ENCODE peak calls at places on chromosomes 5 and 9, in four cellular contexts. One of them, this sample, is unnamed.

GRCh38 chr5:138169124-138169523 is 9.3 kb downstream of the BRD8 start:
- DNase-seq in GM12878: no peak
- DNase-seq in HepG2: no peak
- DNase-seq in K562: no peak
- DNase-seq in this sample: no peak

GRCh38 chr5:99033014-99033931 is 104.5 kb upstream of the CHD1 start:
- DNase-seq in GM12878: no peak
- DNase-seq in HepG2: no peak
- DNase-seq in K562: no peak
- DNase-seq in this sample: no peak

GRCh38 chr5:100900142-100900795 is 2.8 kb downstream of the ST8SIA4 start:
- DNase-seq in GM12878: no peak
- DNase-seq in K562: no peak
- DNase-seq in HepG2: no peak
- DNase-seq in this sample: peak

GRCh38 chr5:64789457-64789856 is 20.7 kb downstream of the CWC27 start:
- DNase-seq in HepG2: no peak
- DNase-seq in K562: no peak
- DNase-seq in GM12878: no peak
- DNase-seq in this sample: no peak

GRCh38 chr5:119304439-119304838 is 51.4 kb upstream of the TNFAIP8 start:
- DNase-seq in GM12878: no peak
- DNase-seq in K562: no peak
- DNase-seq in HepG2: peak
- DNase-seq in this sample: no peak

GRCh38 chr5:139064613-139065012 is 133.6 kb downstream of the SIL1 start:
- DNase-seq in GM12878: no peak
- DNase-seq in K562: no peak
- DNase-seq in HepG2: peak
- DNase-seq in this sample: no peak

GRCh38 chr5:21823076-21823574 is 1030.0 kb downstream of the CDH12 start:
- DNase-seq in HepG2: no peak
- DNase-seq in GM12878: no peak
- DNase-seq in K562: no peak
- DNase-seq in this sample: no peak

GRCh38 chr5:82031220-82032119 is 59.6 kb downstream of the ATG10 start:
- DNase-seq in GM12878: no peak
- DNase-seq in HepG2: no peak
- DNase-seq in K562: no peak
- DNase-seq in this sample: peak

GRCh38 chr5:76622973-76623596 is at the start of gene F2RL2:
- DNase-seq in GM12878: no peak
- DNase-seq in HepG2: no peak
- DNase-seq in K562: peak
- DNase-seq in this sample: no peak

GRCh38 chr9:5582835-5583195 is 46.1 kb upstream of the RIC1 start:
- DNase-seq in HepG2: no peak
- DNase-seq in GM12878: peak
- DNase-seq in K562: no peak
- DNase-seq in this sample: no peak

GRCh38 chr9:130276121-130276520 is 10.6 kb downstream of the HMCN2 start:
- DNase-seq in GM12878: no peak
- DNase-seq in HepG2: no peak
- DNase-seq in K562: no peak
- DNase-seq in this sample: no peak

GRCh38 chr5:55187370-55187769 is 14.4 kb upstream of the CDC20B start:
- DNase-seq in GM12878: no peak
- DNase-seq in K562: no peak
- DNase-seq in HepG2: no peak
- DNase-seq in this sample: no peak

GRCh38 chr5:145697251-145698016 is 137.7 kb downstream of the PRELID2 start:
- DNase-seq in K562: peak
- DNase-seq in HepG2: peak
- DNase-seq in GM12878: no peak
- DNase-seq in this sample: peak

GRCh38 chr5:74056789-74057164 is 430.8 kb downstream of the ARHGEF28 start:
- DNase-seq in K562: no peak
- DNase-seq in HepG2: peak
- DNase-seq in GM12878: no peak
- DNase-seq in this sample: peak

GRCh38 chr5:84272776-84273516 is 111.7 kb downstream of the EDIL3 start:
- DNase-seq in K562: no peak
- DNase-seq in HepG2: no peak
- DNase-seq in GM12878: no peak
- DNase-seq in this sample: no peak

GRCh38 chr5:1368236-1368635 is 23.3 kb upstream of the CLPTM1L start:
- DNase-seq in K562: no peak
- DNase-seq in GM12878: no peak
- DNase-seq in HepG2: no peak
- DNase-seq in this sample: no peak

GRCh38 chr5:1368756-1369155 is 23.9 kb upstream of the CLPTM1L start:
- DNase-seq in GM12878: no peak
- DNase-seq in K562: no peak
- DNase-seq in HepG2: no peak
- DNase-seq in this sample: no peak

GRCh38 chr5:1366514-1366913 is 21.6 kb upstream of the CLPTM1L start:
- DNase-seq in HepG2: no peak
- DNase-seq in GM12878: peak
- DNase-seq in K562: no peak
- DNase-seq in this sample: no peak

GRCh38 chr5:1364211-1364610 is 19.3 kb upstream of the CLPTM1L start:
- DNase-seq in GM12878: no peak
- DNase-seq in K562: no peak
- DNase-seq in HepG2: no peak
- DNase-seq in this sample: no peak

DNA sequence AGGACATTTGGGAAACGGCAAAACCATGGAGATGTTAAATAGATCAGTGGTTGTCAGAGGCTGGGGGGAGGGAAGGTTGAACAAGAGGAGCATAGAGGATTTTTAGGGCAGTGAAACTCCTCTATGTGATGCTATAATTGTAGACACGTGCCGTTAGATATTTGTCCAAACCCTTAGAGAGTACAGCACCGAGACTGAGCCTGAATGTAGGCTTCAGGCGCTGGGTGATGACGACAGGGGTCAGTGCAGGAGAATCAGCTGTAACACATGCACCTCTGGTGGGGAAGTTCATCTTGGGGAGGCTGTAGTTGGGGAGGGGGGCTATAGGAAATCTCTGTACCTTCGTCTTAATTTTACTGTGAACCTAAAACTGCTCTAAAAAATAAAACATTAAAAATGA is 22.2 kb upstream of the CLPTM1L start:
- DNase-seq in HepG2: no peak
- DNase-seq in K562: peak
- DNase-seq in GM12878: no peak
- DNase-seq in this sample: no peak
- TF ChIP-seq CBFB in HepG2: no peak
- TF ChIP-seq CBFB in K562: no peak
- TF ChIP-seq CBFB in GM12878: no peak
- TF ChIP-seq CBFB in this sample: no peak

GRCh38 chr9:117412841-117413240 is 2.0 kb downstream of the ASTN2 start:
- DNase-seq in GM12878: no peak
- DNase-seq in K562: no peak
- DNase-seq in HepG2: no peak
- DNase-seq in this sample: no peak
- TF ChIP-seq ATF3 in GM12878: no peak
- TF ChIP-seq ATF3 in K562: no peak
- TF ChIP-seq ATF3 in HepG2: no peak
- TF ChIP-seq ATF3 in this sample: no peak

GRCh38 chr5:106258591-106259125 is 1412.1 kb downstream of the EFNA5 start:
- DNase-seq in GM12878: no peak
- DNase-seq in HepG2: no peak
- DNase-seq in K562: no peak
- DNase-seq in this sample: no peak
- TF ChIP-seq CBFB in GM12878: no peak
- TF ChIP-seq CBFB in HepG2: no peak
- TF ChIP-seq CBFB in K562: no peak
- TF ChIP-seq CBFB in this sample: no peak

GRCh38 chr5:6877986-6878828 is 165.0 kb downstream of the TENT4A start:
- DNase-seq in HepG2: no peak
- DNase-seq in K562: no peak
- DNase-seq in GM12878: no peak
- DNase-seq in this sample: no peak

GRCh38 chr5:6872441-6873160 is 159.4 kb downstream of the TENT4A start:
- DNase-seq in K562: no peak
- DNase-seq in GM12878: no peak
- DNase-seq in HepG2: peak
- DNase-seq in this sample: no peak

GRCh38 chr5:6869677-6870076 is 156.4 kb downstream of the TENT4A start:
- DNase-seq in K562: no peak
- DNase-seq in HepG2: no peak
- DNase-seq in GM12878: no peak
- DNase-seq in this sample: no peak

GRCh38 chr5:6873359-6873758 is 160.1 kb downstream of the TENT4A start:
- DNase-seq in K562: no peak
- DNase-seq in GM12878: no peak
- DNase-seq in HepG2: peak
- DNase-seq in this sample: no peak

DNA sequence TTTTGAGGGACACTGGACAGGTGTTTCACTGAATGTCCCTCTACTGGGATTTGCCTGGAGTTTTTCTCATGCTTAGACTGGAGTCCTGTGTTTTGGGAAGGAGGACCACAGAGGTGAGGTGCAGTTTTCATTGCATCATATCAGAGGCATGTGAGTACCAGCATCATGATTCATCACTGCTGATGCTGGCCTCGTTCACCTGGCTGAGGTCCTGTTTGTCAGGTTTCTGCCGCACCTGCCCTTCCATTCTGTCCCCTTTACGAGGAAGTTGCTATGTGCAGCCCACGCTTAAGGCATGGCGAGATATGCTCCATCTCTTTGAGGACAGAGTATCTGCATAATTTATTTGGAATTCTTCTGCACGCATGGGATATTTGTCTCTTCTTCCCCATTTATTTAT is 162.1 kb downstream of the TENT4A start:
- DNase-seq in GM12878: no peak
- DNase-seq in K562: no peak
- DNase-seq in HepG2: no peak
- DNase-seq in this sample: no peak
- TF ChIP-seq ATF3 in GM12878: no peak
- TF ChIP-seq ATF3 in K562: no peak
- TF ChIP-seq ATF3 in HepG2: no peak
- TF ChIP-seq ATF3 in this sample: no peak

GRCh38 chr9:110389148-110389783 is 51.6 kb upstream of the TXNDC8 start:
- DNase-seq in K562: no peak
- DNase-seq in HepG2: no peak
- DNase-seq in GM12878: no peak
- DNase-seq in this sample: no peak

GRCh38 chr9:110391826-110392485 is 54.3 kb upstream of the TXNDC8 start:
- DNase-seq in K562: no peak
- DNase-seq in GM12878: no peak
- DNase-seq in HepG2: no peak
- DNase-seq in this sample: no peak
- TF ChIP-seq CBFB in K562: no peak
- TF ChIP-seq CBFB in GM12878: no peak
- TF ChIP-seq CBFB in HepG2: no peak
- TF ChIP-seq CBFB in this sample: no peak

GRCh38 chr5:9544502-9545300 is 1.2 kb downstream of the SEMA5A start:
- DNase-seq in GM12878: no peak
- DNase-seq in HepG2: peak
- DNase-seq in K562: peak
- DNase-seq in this sample: peak

GRCh38 chr5:9546973-9547947 is 1.4 kb upstream of the SEMA5A start:
- DNase-seq in K562: no peak
- DNase-seq in GM12878: no peak
- DNase-seq in HepG2: no peak
- DNase-seq in this sample: peak

GRCh38 chr5:9544056-9544455 is 1.8 kb downstream of the SEMA5A start:
- DNase-seq in HepG2: no peak
- DNase-seq in K562: no peak
- DNase-seq in GM12878: no peak
- DNase-seq in this sample: no peak

GRCh38 chr5:9545959-9546851 is at the start of gene SEMA5A:
- DNase-seq in K562: peak
- DNase-seq in HepG2: no peak
- DNase-seq in GM12878: no peak
- DNase-seq in this sample: peak

DNA sequence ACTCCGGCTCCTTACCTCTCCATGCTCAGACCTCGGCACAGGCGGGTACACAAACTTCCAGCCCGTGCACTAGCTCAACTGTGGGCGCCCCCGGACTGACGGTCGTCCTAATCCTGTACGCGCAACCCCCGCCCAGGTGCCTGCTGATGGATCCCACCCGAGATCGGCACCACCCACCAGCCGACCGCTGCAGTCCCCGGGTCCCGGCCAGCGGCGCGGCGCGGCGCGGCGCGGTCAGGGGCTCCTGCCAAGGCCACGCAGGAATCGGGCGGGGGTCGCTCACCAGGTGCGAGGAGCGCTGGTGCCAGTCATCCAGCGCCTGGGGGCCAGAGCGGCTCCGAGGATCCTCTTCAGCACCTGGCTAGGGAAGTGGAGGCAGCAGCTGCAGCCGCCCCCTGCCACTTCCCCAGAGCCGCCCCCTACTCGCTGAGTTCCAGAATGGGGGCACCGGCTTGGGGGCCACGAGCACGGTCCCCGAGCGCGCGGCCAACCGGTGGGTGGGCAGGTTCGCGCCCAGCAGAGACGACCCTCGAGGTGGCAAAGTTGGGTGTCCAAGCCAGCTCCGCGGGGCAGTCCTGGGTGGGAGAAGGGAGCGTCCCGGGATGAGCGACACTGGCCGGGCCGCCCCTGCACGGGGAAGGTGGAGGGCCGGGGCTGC is 445 bp downstream of the SEMA5A start:
- DNase-seq in GM12878: no peak
- DNase-seq in HepG2: no peak
- DNase-seq in K562: no peak
- DNase-seq in this sample: peak
- TF ChIP-seq ATF3 in GM12878: no peak
- TF ChIP-seq ATF3 in HepG2: no peak
- TF ChIP-seq ATF3 in K562: no peak
- TF ChIP-seq ATF3 in this sample: no peak